ENCODE peak calls at places on chromosomes 11 and 22, in seven cellular contexts. K, C, Y, F, V, R and L are unnamed samples.

GRCh38 chr11:31974737-31975136 is 116.1 kb upstream of the RCN1 start:
- DNase-seq in R (peak; percentile 86), Y (no peak), F (no peak), K (peak; percentile 70), C (no peak), V (peak; percentile 89), L (no peak)

GRCh38 chr22:24510694-24511625 is 15.8 kb downstream of the UPB1 start:
- DNase-seq in F (no peak), R (peak; percentile 80), K (peak; percentile 49), Y (no peak), C (peak; percentile 54), V (peak; percentile 74), L (peak; percentile 60)

GRCh38 chr11:33761471-33761870 is 12.8 kb downstream of the FBXO3 start:
- DNase-seq in V (no peak), R (no peak), K (no peak), F (no peak), Y (no peak), C (no peak), L (no peak)

GRCh38 chr11:96228472-96228871 is 114.5 kb downstream of the MAML2 start:
- DNase-seq in Y (peak; percentile 52), R (peak; percentile 97), F (peak; percentile 83), C (peak; percentile 71), K (peak; percentile 98), V (peak; percentile 95), L (peak; percentile 82)

GRCh38 chr11:107830915-107831540 is 27.6 kb downstream of the SLC35F2 start:
- DNase-seq in Y (peak; percentile 30), F (no peak), R (no peak), V (no peak), C (no peak), K (no peak), L (no peak)

GRCh38 chr11:101390539-101390938 is 193.3 kb downstream of the TRPC6 start:
- DNase-seq in Y (no peak), K (peak; percentile 9), V (no peak), C (no peak), R (peak; percentile 45), F (no peak), L (no peak)

GRCh38 chr11:61756452-61757212 is 4.2 kb downstream of the MYRF start:
- DNase-seq in R (peak; percentile 54), V (peak; percentile 26), F (no peak), C (no peak), K (peak; percentile 48), Y (peak; percentile 93), L (no peak)

GRCh38 chr11:9264381-9265210 is 554 bp downstream of the DENND5A start:
- DNase-seq in Y (peak; percentile 42), V (peak; percentile 67), R (peak; percentile 93), C (peak; percentile 67), K (peak; percentile 71), F (peak; percentile 55), L (peak; percentile 79)

GRCh38 chr22:25797891-25798290 is 55.9 kb downstream of the MYO18B start:
- DNase-seq in R (no peak), F (no peak), K (no peak), V (no peak), C (no peak), Y (no peak), L (no peak)

GRCh38 chr11:29713831-29714320 is 303.0 kb downstream of the KCNA4 start:
- DNase-seq in Y (no peak), K (no peak), F (no peak), C (no peak), V (no peak), R (no peak), L (no peak)

GRCh38 chr11:71138737-71139425 is 113.5 kb downstream of the SHANK2 start:
- DNase-seq in V (no peak), Y (no peak), R (no peak), F (no peak), C (no peak), K (no peak), L (no peak)

GRCh38 chr11:25242928-25243327 is 746.1 kb downstream of the LUZP2 start:
- DNase-seq in V (no peak), C (no peak), F (no peak), R (no peak), K (no peak), Y (no peak), L (no peak)

GRCh38 chr11:115168229-115168671 is 336.0 kb downstream of the CADM1 start:
- DNase-seq in K (no peak), F (no peak), C (peak; percentile 33), Y (no peak), V (peak; percentile 26), R (no peak), L (peak; percentile 83)

GRCh38 chr11:59770869-59771268 is 15.7 kb downstream of the STX3 start:
- DNase-seq in Y (no peak), F (no peak), K (no peak), C (no peak), V (no peak), R (no peak), L (no peak)

GRCh38 chr11:120566176-120566575 is 54.6 kb downstream of the GRIK4 start:
- DNase-seq in Y (no peak), R (peak; percentile 47), K (peak; percentile 38), V (peak; percentile 64), C (no peak), F (no peak), L (no peak)

GRCh38 chr11:70544774-70545625 is 146.7 kb downstream of the CTTN start:
- DNase-seq in R (no peak), Y (no peak), C (no peak), V (peak; percentile 70), K (no peak), F (no peak), L (no peak)

GRCh38 chr22:37563153-37564081 is 3.1 kb downstream of the CDC42EP1 start:
- DNase-seq in R (peak; percentile 96), V (peak; percentile 96), C (peak; percentile 90), F (peak; percentile 77), K (peak; percentile 96), Y (peak; percentile 92), L (peak; percentile 96)

GRCh38 chr11:35288817-35289541 is 130.4 kb downstream of the SLC1A2 start:
- DNase-seq in V (peak; percentile 83), Y (no peak), K (peak; percentile 63), F (no peak), C (no peak), R (peak; percentile 86), L (no peak)

GRCh38 chr11:60080523-60080922 is 7.9 kb upstream of the MS4A2 start:
- DNase-seq in F (no peak), K (no peak), R (no peak), Y (no peak), V (no peak), C (no peak), L (no peak)

GRCh38 chr22:19759459-19759993 is 1.1 kb upstream of the TBX1 start:
- DNase-seq in K (no peak), F (no peak), V (no peak), C (no peak), R (no peak), Y (no peak), L (no peak)
- H3K4me3 ChIP-seq in K (no peak overlapping the region), F (no peak overlapping the region), V (no peak overlapping the region), C (no peak overlapping the region), R (no peak overlapping the region), Y (no peak overlapping the region), L (no peak overlapping the region)

DNA sequence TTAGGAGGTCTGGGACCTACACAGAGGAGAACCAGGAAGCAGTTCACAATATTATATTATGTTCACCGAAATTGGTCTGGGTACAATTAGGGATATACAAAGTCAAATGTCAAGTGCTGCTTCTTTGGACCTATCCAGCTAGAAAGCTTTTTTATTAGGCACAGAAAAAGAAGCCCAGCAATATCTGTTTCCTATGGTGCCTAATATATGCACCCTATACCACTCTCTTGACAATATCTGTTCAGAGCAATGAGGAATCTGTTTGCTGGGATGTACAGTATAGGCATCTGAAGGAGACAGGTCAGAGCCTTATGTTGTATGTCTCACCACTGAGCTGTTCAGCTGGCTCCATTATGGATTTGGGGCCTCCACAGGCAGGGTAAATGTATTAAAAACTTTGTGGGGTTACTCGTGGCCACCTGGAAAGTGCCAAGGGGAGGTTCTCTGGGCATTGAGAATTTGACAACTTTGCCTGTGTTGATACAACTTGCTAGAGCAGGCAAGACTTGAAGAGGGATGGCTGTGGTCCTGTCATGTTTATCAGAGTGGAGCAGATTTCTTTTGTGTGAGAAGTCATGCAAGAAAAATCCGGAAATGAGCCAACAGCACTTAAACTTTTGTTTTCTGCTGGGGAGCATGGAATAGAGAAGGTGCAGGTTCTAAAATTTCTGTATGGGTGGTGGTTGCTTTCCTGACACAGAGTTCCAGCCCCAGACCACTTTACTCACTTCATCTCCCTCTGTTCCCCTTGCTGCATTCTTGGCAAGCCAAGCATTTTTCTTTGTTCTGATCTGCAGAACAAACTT is 10.1 kb downstream of the STIM1 start:
- DNase-seq in R (peak; percentile 76), K (peak; percentile 43), Y (no peak), F (no peak), V (peak; percentile 76), C (no peak), L (no peak)
- H3K4me3 ChIP-seq in R (no peak overlapping the region), K (no peak overlapping the region), Y (no peak overlapping the region), F (no peak overlapping the region), V (no peak overlapping the region), C (no peak overlapping the region), L (no peak overlapping the region)

GRCh38 chr22:50325444-50326224 is 1.2 kb downstream of the DENND6B start:
- DNase-seq in Y (no peak), V (no peak), C (no peak), K (no peak), R (no peak), F (no peak), L (no peak)
- H3K4me3 ChIP-seq in Y (no peak overlapping the region), V (peak overlapping the region; percentile 69), C (no peak overlapping the region), K (peak overlapping the region; percentile 59), R (no peak overlapping the region), F (no peak overlapping the region), L (no peak overlapping the region)

GRCh38 chr11:133808393-133809140 is 36.7 kb downstream of the SPATA19 start:
- DNase-seq in F (no peak), K (no peak), C (no peak), Y (no peak), V (no peak), R (no peak), L (no peak)

GRCh38 chr11:133811850-133812685 is 33.2 kb downstream of the SPATA19 start:
- DNase-seq in K (no peak), V (no peak), R (no peak), F (no peak), Y (no peak), C (no peak), L (no peak)

GRCh38 chr11:133810179-133810550 is 35.1 kb downstream of the SPATA19 start:
- DNase-seq in R (no peak), K (no peak), V (no peak), F (no peak), C (no peak), Y (no peak), L (no peak)

GRCh38 chr11:133810766-133811165 is 34.5 kb downstream of the SPATA19 start:
- DNase-seq in K (no peak), C (no peak), F (no peak), V (no peak), Y (no peak), R (no peak), L (no peak)

DNA sequence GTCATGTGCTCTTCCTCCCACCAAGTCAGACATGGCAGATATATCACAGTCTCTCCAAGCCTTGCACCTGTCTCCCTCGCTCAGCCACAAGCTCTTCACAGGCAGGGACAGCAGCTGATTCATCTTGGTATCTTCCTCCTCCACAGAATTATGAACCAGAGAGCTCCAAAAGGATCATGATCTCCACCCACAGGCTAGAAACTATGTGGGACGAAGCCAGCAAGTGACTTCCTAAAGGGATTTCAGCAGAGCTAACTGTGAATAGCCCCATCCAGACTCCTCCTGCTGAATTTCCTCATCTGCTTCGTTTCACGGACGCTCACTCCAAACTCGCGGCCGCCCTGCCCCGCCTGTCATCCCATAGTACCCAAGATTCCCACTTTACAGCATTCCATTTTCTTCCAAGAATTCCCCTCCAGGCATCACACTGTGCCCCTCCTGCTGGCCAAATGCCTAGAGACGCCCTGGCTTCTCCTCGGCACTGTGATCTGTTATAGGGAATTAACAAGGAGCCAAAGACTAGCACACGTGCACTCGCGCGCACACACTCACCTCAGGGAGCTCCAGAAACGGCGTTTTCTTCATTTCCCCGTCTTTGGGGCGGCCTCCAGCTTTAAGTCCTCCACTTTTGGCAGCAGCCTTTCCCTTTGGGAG is 35.7 kb downstream of the SPATA19 start:
- DNase-seq in C (no peak), Y (no peak), F (no peak), R (no peak), K (no peak), V (no peak), L (no peak)
- H3K4me3 ChIP-seq in C (no peak overlapping the region), Y (no peak overlapping the region), F (no peak overlapping the region), R (no peak overlapping the region), K (no peak overlapping the region), V (no peak overlapping the region), L (no peak overlapping the region)